ENCODE peak calls at places on chromosome 16, in ten cellular contexts. P is testis, V is uterus, T is HCT116, C is A549, U is esophagus squamous epithelium, S is K562, W is NB4, X is heart left ventricle, Y is tibial nerve. E is an unnamed sample.

GRCh38 chr16:2858245-2859025 is 465 bp upstream of the PRSS22 start:
- DNase-seq in S (no peak), V (no peak), P (no peak), W (no peak), C (no peak), U (no peak), X (no peak), T (peak; percentile 85), Y (no peak), E (no peak)

GRCh38 chr16:12651765-12652531 is 151.7 kb downstream of the CPPED1 start:
- DNase-seq in U (no peak), T (no peak), C (no peak), V (no peak), W (no peak), X (no peak), Y (no peak), S (no peak), P (no peak), E (no peak)

GRCh38 chr16:1763521-1764511 is 7.5 kb downstream of the NME3 start:
- DNase-seq in C (no peak), P (no peak), Y (no peak), W (no peak), V (no peak), S (peak; percentile 97), T (no peak), U (no peak), X (no peak), E (no peak)

GRCh38 chr16:52193441-52193840 is 353.5 kb downstream of the TOX3 start:
- DNase-seq in W (no peak), P (no peak), X (no peak), V (no peak), C (no peak), S (no peak), U (no peak), T (no peak), Y (no peak), E (no peak)

GRCh38 chr16:78503501-78504110 is 404.2 kb downstream of the WWOX start:
- DNase-seq in V (peak; percentile 89), X (no peak), P (peak; percentile 83), C (peak; percentile 10), S (peak; percentile 69), Y (peak; percentile 25), T (peak; percentile 7), U (no peak), W (peak; percentile 72), E (peak; percentile 71)

GRCh38 chr16:2072926-2073325 is 25.1 kb downstream of the TSC2 start:
- DNase-seq in W (no peak), V (no peak), S (no peak), X (no peak), C (no peak), P (no peak), T (no peak), U (no peak), Y (no peak), E (no peak)

GRCh38 chr16:3856367-3857141 is 24.0 kb downstream of the CREBBP start:
- DNase-seq in S (no peak), T (no peak), U (no peak), P (no peak), V (no peak), W (no peak), X (no peak), C (no peak), Y (no peak), E (no peak)

GRCh38 chr16:58020628-58021521 is 4.7 kb upstream of the MMP15 start:
- DNase-seq in W (peak; percentile 59), X (peak; percentile 45), P (peak; percentile 86), C (peak; percentile 67), Y (peak; percentile 54), S (peak; percentile 46), V (peak; percentile 66), T (no peak), U (no peak), E (peak; percentile 56)

GRCh38 chr16:27511657-27512056 is 38.1 kb downstream of the GTF3C1 start:
- DNase-seq in T (no peak), U (no peak), C (no peak), X (peak; percentile 94), V (no peak), S (no peak), W (no peak), P (no peak), Y (no peak), E (no peak)

GRCh38 chr16:20781697-20782096 is 17.9 kb downstream of the ACSM3 start:
- DNase-seq in U (no peak), V (no peak), S (no peak), Y (no peak), W (peak; percentile 65), C (no peak), X (no peak), T (no peak), P (no peak), E (no peak)

GRCh38 chr16:1991588-1992474 is 2.1 kb downstream of the SYNGR3 start:
- DNase-seq in Y (peak; percentile 78), C (peak; percentile 73), X (peak; percentile 97), U (peak; percentile 82), V (peak; percentile 83), W (peak; percentile 76), T (peak; percentile 61), S (peak; percentile 97), P (peak; percentile 95), E (peak; percentile 92)

GRCh38 chr16:84082110-84082509 is 34.6 kb downstream of the MBTPS1 start:
- DNase-seq in C (no peak), W (no peak), Y (no peak), V (no peak), S (no peak), U (no peak), P (no peak), T (no peak), X (no peak), E (no peak)

GRCh38 chr16:23566724-23567123 is 9.2 kb downstream of the UBFD1 start:
- DNase-seq in V (no peak), Y (no peak), W (no peak), U (no peak), S (no peak), P (no peak), T (no peak), X (no peak), C (no peak), E (no peak)

GRCh38 chr16:87358696-87359095 is 24.9 kb downstream of the FBXO31 start:
- DNase-seq in T (no peak), W (no peak), S (no peak), X (no peak), Y (no peak), C (no peak), U (no peak), P (no peak), V (no peak), E (no peak)

GRCh38 chr16:81181013-81181720 is 57.3 kb upstream of the BCO1 start:
- DNase-seq in W (peak; percentile 91), Y (peak; percentile 88), V (peak; percentile 93), U (peak; percentile 12), P (peak; percentile 87), S (peak; percentile 56), C (peak; percentile 94), T (peak; percentile 93), X (peak; percentile 88), E (peak; percentile 97)

DNA sequence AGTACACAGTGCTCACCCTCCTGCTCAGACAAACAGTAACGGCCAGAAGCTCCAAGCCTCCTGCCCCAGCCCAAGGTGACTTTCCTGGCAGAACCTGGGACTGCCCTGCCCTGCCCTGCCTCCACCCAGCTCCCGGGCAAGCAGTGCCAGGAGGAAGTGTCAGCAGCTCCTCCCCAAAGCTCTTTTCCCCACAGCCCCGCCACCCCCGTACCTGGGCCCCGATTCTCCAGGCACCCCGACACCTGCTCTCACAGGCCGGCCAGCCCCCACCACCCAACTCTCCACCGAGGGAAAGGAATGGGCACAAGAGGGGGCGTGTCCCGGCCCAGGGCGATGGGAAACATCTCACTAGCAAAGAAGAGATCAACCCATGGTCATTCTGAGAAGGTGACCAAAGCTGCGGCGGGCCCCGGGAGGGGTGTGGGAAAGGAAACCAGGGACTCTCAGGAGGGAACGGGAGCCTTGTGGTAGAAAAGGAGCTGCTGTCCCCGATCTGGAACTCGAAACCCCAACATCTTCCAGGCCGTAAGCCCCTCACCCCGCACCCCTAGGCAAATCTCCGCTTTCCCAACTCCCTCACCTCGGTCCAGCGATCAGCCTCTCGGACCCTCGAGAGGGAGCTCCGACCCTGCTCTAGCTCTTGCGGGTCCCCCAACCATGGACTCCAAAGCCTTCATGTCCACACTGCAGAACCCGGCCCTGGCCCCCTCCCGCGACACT is 1.2 kb downstream of the BCAR1 start:
- DNase-seq in Y (no peak), C (peak; percentile 63), W (no peak), T (no peak), V (peak; percentile 24), P (no peak), S (no peak), U (no peak), X (peak; percentile 76), E (no peak)
- TF ChIP-seq CTCF in Y (no peak), C (no peak), W (no peak), T (no peak), V (no peak), P (no peak), S (peak; percentile 1), U (no peak), X (no peak), E (no peak)

GRCh38 chr16:48623304-48624016 is 13.5 kb upstream of the N4BP1 start:
- DNase-seq in Y (peak; percentile 70), X (peak; percentile 88), P (peak; percentile 85), U (no peak), V (peak; percentile 65), W (peak; percentile 87), T (peak; percentile 46), C (peak; percentile 85), S (peak; percentile 86), E (peak; percentile 72)
- TF ChIP-seq POLR2A in Y (no peak), X (no peak), P (no peak), U (no peak), V (no peak), W (no peak), T (no peak), C (no peak), S (no peak), E (no peak)

DNA sequence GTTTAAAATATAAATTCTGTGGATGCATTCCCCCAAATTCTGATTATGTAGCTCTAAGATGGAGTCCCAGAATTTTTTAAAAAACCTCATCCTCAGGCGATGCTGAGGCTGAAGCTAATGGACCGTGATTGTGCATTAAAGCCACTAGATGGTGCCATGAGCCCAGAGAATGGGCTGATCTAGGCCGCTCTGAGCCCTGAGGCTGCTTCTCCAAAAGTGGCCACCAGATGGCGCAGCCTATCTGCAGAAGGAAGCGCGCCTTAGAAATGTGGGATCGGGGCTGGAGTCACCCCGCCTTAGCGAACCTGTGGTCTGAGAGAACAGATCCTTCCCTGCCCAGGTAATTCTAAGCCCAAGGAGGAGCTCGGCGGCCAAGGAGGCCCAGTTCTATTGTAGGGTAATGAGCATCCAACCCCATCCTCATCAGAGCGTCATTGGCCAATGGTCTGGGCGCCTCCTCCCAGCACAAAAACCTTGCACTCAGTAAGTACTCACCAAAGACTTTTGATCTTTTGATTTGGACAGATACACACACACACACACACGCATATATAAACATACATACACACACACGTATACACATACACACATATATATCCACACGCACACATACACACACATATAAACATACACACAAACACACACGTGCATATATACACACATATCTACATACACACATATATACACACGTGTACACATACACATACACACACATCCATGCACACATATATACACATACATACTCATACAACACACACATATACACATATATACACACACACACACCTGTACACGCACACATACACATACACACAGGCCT is 13.7 kb upstream of the MMP2 start:
- DNase-seq in T (peak; percentile 64), X (peak; percentile 83), C (peak; percentile 74), P (peak; percentile 97), W (peak; percentile 88), Y (peak; percentile 91), S (peak; percentile 91), U (peak; percentile 38), V (peak; percentile 91), E (peak; percentile 97)
- TF ChIP-seq CTCF in T (peak; percentile 100), X (peak; percentile 100), C (peak; percentile 100), P (peak; percentile 100), W (peak; percentile 95), Y (peak; percentile 100), S (peak; percentile 100), U (peak; percentile 99), V (peak; percentile 99), E (peak; percentile 65)

GRCh38 chr16:28981517-28981916 is 3.3 kb upstream of the LAT start:
- DNase-seq in S (peak; percentile 81), P (no peak), X (no peak), T (no peak), C (peak; percentile 30), V (no peak), U (no peak), W (peak; percentile 69), Y (no peak), E (no peak)
- TF ChIP-seq POLR2A in S (no peak), P (no peak), X (no peak), T (no peak), C (no peak), V (no peak), U (no peak), W (no peak), Y (no peak), E (no peak)